ENCODE peak calls at places on chromosomes 2 and 18, in nine cellular contexts. One of them, this sample, is unnamed.
A peak's percentile ranks its signal among the peaks of the same experiment; 100 is the strongest.

GRCh38 chr2:218722876-218723477 is 12.3 kb downstream of the TTLL4 start:
- DNase-seq in CD8-positive, alpha-beta memory T cell: no peak
- DNase-seq in tibial artery: no peak
- DNase-seq in ovary: no peak
- DNase-seq in adrenal gland: no peak
- DNase-seq in neuronal stem cell: no peak
- DNase-seq in left lung: no peak
- DNase-seq in thyroid gland: no peak
- DNase-seq in Peyer's patch: no peak
- DNase-seq in this sample: no peak

GRCh38 chr2:239166201-239166834 is 234.5 kb downstream of the HDAC4 start:
- DNase-seq in CD8-positive, alpha-beta memory T cell: no peak
- DNase-seq in tibial artery: peak; percentile 48
- DNase-seq in ovary: peak; percentile 3
- DNase-seq in adrenal gland: no peak
- DNase-seq in neuronal stem cell: no peak
- DNase-seq in left lung: peak; percentile 31
- DNase-seq in thyroid gland: no peak
- DNase-seq in Peyer's patch: peak; percentile 36
- DNase-seq in this sample: no peak

GRCh38 chr2:166653185-166653813 is 159.2 kb upstream of the SCN7A start:
- DNase-seq in CD8-positive, alpha-beta memory T cell: no peak
- DNase-seq in tibial artery: no peak
- DNase-seq in ovary: no peak
- DNase-seq in adrenal gland: no peak
- DNase-seq in neuronal stem cell: no peak
- DNase-seq in left lung: no peak
- DNase-seq in thyroid gland: no peak
- DNase-seq in Peyer's patch: no peak
- DNase-seq in this sample: no peak

GRCh38 chr2:110853516-110853915 is 121.1 kb downstream of the ACOXL start:
- DNase-seq in CD8-positive, alpha-beta memory T cell: peak; percentile 43
- DNase-seq in tibial artery: no peak
- DNase-seq in ovary: no peak
- DNase-seq in adrenal gland: peak; percentile 36
- DNase-seq in neuronal stem cell: no peak
- DNase-seq in left lung: no peak
- DNase-seq in thyroid gland: peak; percentile 22
- DNase-seq in Peyer's patch: peak; percentile 78
- DNase-seq in this sample: peak; percentile 27

GRCh38 chr2:12702661-12703121 is 14.0 kb upstream of the TRIB2 start:
- DNase-seq in CD8-positive, alpha-beta memory T cell: no peak
- DNase-seq in tibial artery: no peak
- DNase-seq in ovary: no peak
- DNase-seq in adrenal gland: no peak
- DNase-seq in neuronal stem cell: no peak
- DNase-seq in left lung: no peak
- DNase-seq in thyroid gland: no peak
- DNase-seq in Peyer's patch: no peak
- DNase-seq in this sample: peak; percentile 97

GRCh38 chr2:213451542-213452256 is 167.4 kb downstream of the SPAG16 start:
- DNase-seq in CD8-positive, alpha-beta memory T cell: no peak
- DNase-seq in tibial artery: no peak
- DNase-seq in ovary: no peak
- DNase-seq in adrenal gland: no peak
- DNase-seq in neuronal stem cell: peak; percentile 38
- DNase-seq in left lung: no peak
- DNase-seq in thyroid gland: no peak
- DNase-seq in Peyer's patch: no peak
- DNase-seq in this sample: no peak

GRCh38 chr2:72743481-72743880 is 82.4 kb downstream of the EXOC6B start:
- DNase-seq in CD8-positive, alpha-beta memory T cell: no peak
- DNase-seq in tibial artery: no peak
- DNase-seq in ovary: no peak
- DNase-seq in adrenal gland: no peak
- DNase-seq in neuronal stem cell: no peak
- DNase-seq in left lung: no peak
- DNase-seq in thyroid gland: no peak
- DNase-seq in Peyer's patch: no peak
- DNase-seq in this sample: no peak

GRCh38 chr2:233217892-233218377 is 33.5 kb upstream of the ATG16L1 start:
- DNase-seq in CD8-positive, alpha-beta memory T cell: no peak
- DNase-seq in tibial artery: no peak
- DNase-seq in ovary: no peak
- DNase-seq in adrenal gland: peak; percentile 23
- DNase-seq in neuronal stem cell: no peak
- DNase-seq in left lung: no peak
- DNase-seq in thyroid gland: no peak
- DNase-seq in Peyer's patch: no peak
- DNase-seq in this sample: no peak

GRCh38 chr2:74094291-74094690 is 53.4 kb downstream of the BOLA3 start:
- DNase-seq in CD8-positive, alpha-beta memory T cell: no peak
- DNase-seq in tibial artery: no peak
- DNase-seq in ovary: no peak
- DNase-seq in adrenal gland: no peak
- DNase-seq in neuronal stem cell: no peak
- DNase-seq in left lung: no peak
- DNase-seq in thyroid gland: no peak
- DNase-seq in Peyer's patch: no peak
- DNase-seq in this sample: no peak

GRCh38 chr2:161190030-161190429 is 29.8 kb downstream of the TANK start:
- DNase-seq in CD8-positive, alpha-beta memory T cell: no peak
- DNase-seq in tibial artery: no peak
- DNase-seq in ovary: no peak
- DNase-seq in adrenal gland: no peak
- DNase-seq in neuronal stem cell: no peak
- DNase-seq in left lung: no peak
- DNase-seq in thyroid gland: no peak
- DNase-seq in Peyer's patch: no peak
- DNase-seq in this sample: no peak

GRCh38 chr2:201647431-201647830 is 4.1 kb upstream of the TMEM237 start:
- DNase-seq in CD8-positive, alpha-beta memory T cell: no peak
- DNase-seq in tibial artery: no peak
- DNase-seq in ovary: no peak
- DNase-seq in adrenal gland: peak; percentile 59
- DNase-seq in neuronal stem cell: no peak
- DNase-seq in left lung: no peak
- DNase-seq in thyroid gland: no peak
- DNase-seq in Peyer's patch: no peak
- DNase-seq in this sample: no peak

GRCh38 chr18:9743200-9744016 is 35.3 kb downstream of the RAB31 start:
- DNase-seq in CD8-positive, alpha-beta memory T cell: no peak
- DNase-seq in tibial artery: no peak
- DNase-seq in ovary: no peak
- DNase-seq in adrenal gland: peak; percentile 94
- DNase-seq in neuronal stem cell: no peak
- DNase-seq in left lung: peak; percentile 81
- DNase-seq in thyroid gland: no peak
- DNase-seq in Peyer's patch: no peak
- DNase-seq in this sample: peak; percentile 96

DNA sequence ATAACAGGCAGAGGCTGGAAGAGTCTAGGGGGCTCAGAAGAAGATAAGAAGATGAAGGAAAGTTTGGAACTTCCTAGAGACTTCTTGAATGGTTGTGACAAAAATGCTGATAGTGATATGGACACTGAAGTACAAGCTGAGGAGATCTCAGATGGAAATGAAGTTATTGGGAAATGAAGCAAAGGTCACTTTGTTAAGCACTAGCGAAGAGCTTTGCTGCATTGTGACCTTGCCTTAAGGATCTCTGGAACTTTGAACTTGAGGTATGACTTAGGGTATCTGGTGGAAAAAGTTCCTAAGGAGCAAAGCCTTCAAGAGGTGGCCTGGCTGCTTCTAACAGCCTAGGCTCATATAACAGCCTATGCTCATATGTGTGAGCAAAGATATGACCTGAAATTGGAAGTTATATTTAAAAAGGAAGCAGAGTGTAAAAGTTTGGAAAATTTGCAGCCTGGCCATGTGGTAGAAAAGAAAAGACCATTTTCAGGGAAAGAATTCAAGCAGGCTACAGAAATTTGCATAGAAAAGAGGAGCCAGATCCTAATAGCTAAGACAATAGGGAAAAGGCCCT is 91.3 kb downstream of the L3MBTL4 start:
- DNase-seq in CD8-positive, alpha-beta memory T cell: no peak
- DNase-seq in tibial artery: no peak
- DNase-seq in ovary: no peak
- DNase-seq in adrenal gland: no peak
- DNase-seq in neuronal stem cell: no peak
- DNase-seq in left lung: no peak
- DNase-seq in thyroid gland: no peak
- DNase-seq in Peyer's patch: no peak
- DNase-seq in this sample: no peak
- H3K9me3 ChIP-seq in CD8-positive, alpha-beta memory T cell: peaks cover 3% of the 10 kb centered on the region
- H3K9me3 ChIP-seq in tibial artery: peaks cover 18% of the 10 kb centered on the region
- H3K9me3 ChIP-seq in ovary: peaks cover 11% of the 10 kb centered on the region
- H3K9me3 ChIP-seq in adrenal gland: no peaks in the 10 kb centered on the region
- H3K9me3 ChIP-seq in neuronal stem cell: no peaks in the 10 kb centered on the region
- H3K9me3 ChIP-seq in left lung: no peaks in the 10 kb centered on the region
- H3K9me3 ChIP-seq in thyroid gland: no peaks in the 10 kb centered on the region
- H3K9me3 ChIP-seq in Peyer's patch: no peaks in the 10 kb centered on the region
- H3K9me3 ChIP-seq in this sample: no peaks in the 10 kb centered on the region

DNA sequence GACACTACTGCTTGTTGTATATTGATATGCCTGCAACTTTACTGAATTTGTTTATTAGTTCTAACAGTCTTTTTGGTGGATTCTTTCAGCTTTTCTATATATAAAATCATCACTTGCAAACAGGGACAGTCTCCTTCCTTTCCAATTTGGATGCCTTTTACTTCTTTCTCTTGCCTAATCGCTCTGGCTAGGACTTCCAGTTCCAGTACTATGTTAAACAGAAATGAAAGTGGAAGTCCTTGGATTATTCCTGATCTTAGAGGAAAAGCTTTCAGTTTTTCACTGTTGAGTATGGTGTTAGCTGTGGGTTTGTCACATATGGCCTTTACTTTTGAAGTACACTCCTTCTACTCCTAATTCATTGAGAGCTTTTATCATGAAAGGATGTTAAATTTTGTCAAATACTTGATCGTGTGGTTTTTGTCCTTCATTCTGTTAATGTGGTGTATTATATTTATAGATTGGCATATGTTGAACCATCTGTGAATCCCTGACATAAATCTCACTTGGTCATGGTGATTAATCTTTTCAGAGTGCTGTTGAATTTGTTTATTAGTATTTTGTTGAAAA is 52.9 kb downstream of the REL start:
- DNase-seq in CD8-positive, alpha-beta memory T cell: no peak
- DNase-seq in tibial artery: no peak
- DNase-seq in ovary: no peak
- DNase-seq in adrenal gland: no peak
- DNase-seq in neuronal stem cell: no peak
- DNase-seq in left lung: no peak
- DNase-seq in thyroid gland: no peak
- DNase-seq in Peyer's patch: no peak
- DNase-seq in this sample: no peak
- H3K4me3 ChIP-seq in CD8-positive, alpha-beta memory T cell: no peak overlapping the region
- H3K4me3 ChIP-seq in tibial artery: no peak overlapping the region
- H3K4me3 ChIP-seq in ovary: no peak overlapping the region
- H3K4me3 ChIP-seq in adrenal gland: no peak overlapping the region
- H3K4me3 ChIP-seq in neuronal stem cell: no peak overlapping the region
- H3K4me3 ChIP-seq in left lung: no peak overlapping the region
- H3K4me3 ChIP-seq in thyroid gland: no peak overlapping the region
- H3K4me3 ChIP-seq in Peyer's patch: no peak overlapping the region
- H3K4me3 ChIP-seq in this sample: no peak overlapping the region

GRCh38 chr2:121038431-121038830 is 246.6 kb downstream of the TFCP2L1 start:
- DNase-seq in CD8-positive, alpha-beta memory T cell: no peak
- DNase-seq in tibial artery: no peak
- DNase-seq in ovary: no peak
- DNase-seq in adrenal gland: no peak
- DNase-seq in neuronal stem cell: no peak
- DNase-seq in left lung: no peak
- DNase-seq in thyroid gland: no peak
- DNase-seq in Peyer's patch: no peak
- DNase-seq in this sample: no peak
- H3K27me3 ChIP-seq in CD8-positive, alpha-beta memory T cell: no peaks in the 10 kb centered on the region
- H3K27me3 ChIP-seq in tibial artery: no peaks in the 10 kb centered on the region
- H3K27me3 ChIP-seq in ovary: no peaks in the 10 kb centered on the region
- H3K27me3 ChIP-seq in adrenal gland: no peaks in the 10 kb centered on the region
- H3K27me3 ChIP-seq in neuronal stem cell: no peaks in the 10 kb centered on the region
- H3K27me3 ChIP-seq in left lung: no peaks in the 10 kb centered on the region
- H3K27me3 ChIP-seq in thyroid gland: no peaks in the 10 kb centered on the region
- H3K27me3 ChIP-seq in Peyer's patch: no peaks in the 10 kb centered on the region
- H3K27me3 ChIP-seq in this sample: no peaks in the 10 kb centered on the region

GRCh38 chr2:38016177-38016576 is 59.8 kb downstream of the CYP1B1 start:
- DNase-seq in CD8-positive, alpha-beta memory T cell: no peak
- DNase-seq in tibial artery: no peak
- DNase-seq in ovary: no peak
- DNase-seq in adrenal gland: no peak
- DNase-seq in neuronal stem cell: no peak
- DNase-seq in left lung: no peak
- DNase-seq in thyroid gland: no peak
- DNase-seq in Peyer's patch: no peak
- DNase-seq in this sample: no peak
- H3K9me3 ChIP-seq in CD8-positive, alpha-beta memory T cell: no peaks in the 10 kb centered on the region
- H3K9me3 ChIP-seq in tibial artery: no peaks in the 10 kb centered on the region
- H3K9me3 ChIP-seq in ovary: no peaks in the 10 kb centered on the region
- H3K9me3 ChIP-seq in adrenal gland: no peaks in the 10 kb centered on the region
- H3K9me3 ChIP-seq in neuronal stem cell: peaks cover 2% of the 10 kb centered on the region
- H3K9me3 ChIP-seq in left lung: no peaks in the 10 kb centered on the region
- H3K9me3 ChIP-seq in thyroid gland: no peaks in the 10 kb centered on the region
- H3K9me3 ChIP-seq in Peyer's patch: no peaks in the 10 kb centered on the region
- H3K9me3 ChIP-seq in this sample: no peaks in the 10 kb centered on the region

This sample was measured in MG63.